ENCODE peak calls at places on chromosomes 16 and 17, in ten cellular contexts. D is NT2/D1, U is neuronal stem cell, V is adipocyte, E is HCT116, K is K562, X is GM23248, A is H9, N is astrocyte, T is SK-N-SH. M is an unnamed sample. For H3K9me3, the result is how much of the 10 kb centered on the place peaks cover.

GRCh38 chr17:79340286-79340685 is 265.7 kb downstream of the ENGASE start:
- DNase-seq in N (no peak), A (no peak), D (no peak), T (no peak), X (no peak), E (no peak), K (no peak), V (no peak), U (no peak), M (no peak)

GRCh38 chr17:10633738-10634379 is 23.2 kb downstream of the MYH3 start:
- DNase-seq in N (no peak), T (no peak), E (no peak), A (no peak), D (no peak), U (no peak), V (no peak), K (no peak), X (no peak), M (no peak)

GRCh38 chr17:72603346-72604242 is 482.8 kb downstream of the SOX9 start:
- DNase-seq in A (no peak), U (no peak), N (peak), X (peak), V (peak), E (no peak), K (no peak), T (no peak), D (no peak), M (peak)

GRCh38 chr17:40554646-40555295 is 10.5 kb downstream of the CCR7 start:
- DNase-seq in U (no peak), A (peak), T (no peak), N (no peak), X (no peak), K (peak), V (no peak), D (no peak), E (no peak), M (no peak)

GRCh38 chr16:88062341-88062861 is 111.2 kb downstream of the BANP start:
- DNase-seq in E (no peak), D (no peak), X (peak), K (no peak), U (peak), N (peak), T (peak), A (no peak), V (peak), M (peak)

GRCh38 chr17:27810211-27810901 is 10.0 kb upstream of the NOS2 start:
- DNase-seq in E (no peak), V (no peak), K (no peak), U (no peak), X (no peak), T (no peak), N (no peak), A (peak), D (no peak), M (no peak)

GRCh38 chr16:75241412-75241811 is 10.0 kb downstream of the BCAR1 start:
- DNase-seq in V (no peak), K (no peak), T (no peak), E (no peak), D (no peak), U (no peak), A (no peak), N (no peak), X (no peak), M (no peak)

GRCh38 chr16:1964046-1964505 is 550 bp downstream of the RPS2 start:
- DNase-seq in T (no peak), X (peak), E (no peak), V (peak), K (no peak), U (no peak), A (no peak), N (peak), D (no peak), M (no peak)

GRCh38 chr16:73126453-73126853 is 78.5 kb upstream of the ZFHX3 start:
- DNase-seq in T (no peak), N (peak), X (peak), A (no peak), V (peak), E (no peak), D (no peak), U (no peak), K (no peak), M (peak)

GRCh38 chr17:79020631-79021301 is 3.2 kb upstream of the C1QTNF1 start:
- DNase-seq in U (no peak), A (no peak), K (no peak), T (no peak), V (peak), E (no peak), N (no peak), X (peak), D (no peak), M (no peak)

DNA sequence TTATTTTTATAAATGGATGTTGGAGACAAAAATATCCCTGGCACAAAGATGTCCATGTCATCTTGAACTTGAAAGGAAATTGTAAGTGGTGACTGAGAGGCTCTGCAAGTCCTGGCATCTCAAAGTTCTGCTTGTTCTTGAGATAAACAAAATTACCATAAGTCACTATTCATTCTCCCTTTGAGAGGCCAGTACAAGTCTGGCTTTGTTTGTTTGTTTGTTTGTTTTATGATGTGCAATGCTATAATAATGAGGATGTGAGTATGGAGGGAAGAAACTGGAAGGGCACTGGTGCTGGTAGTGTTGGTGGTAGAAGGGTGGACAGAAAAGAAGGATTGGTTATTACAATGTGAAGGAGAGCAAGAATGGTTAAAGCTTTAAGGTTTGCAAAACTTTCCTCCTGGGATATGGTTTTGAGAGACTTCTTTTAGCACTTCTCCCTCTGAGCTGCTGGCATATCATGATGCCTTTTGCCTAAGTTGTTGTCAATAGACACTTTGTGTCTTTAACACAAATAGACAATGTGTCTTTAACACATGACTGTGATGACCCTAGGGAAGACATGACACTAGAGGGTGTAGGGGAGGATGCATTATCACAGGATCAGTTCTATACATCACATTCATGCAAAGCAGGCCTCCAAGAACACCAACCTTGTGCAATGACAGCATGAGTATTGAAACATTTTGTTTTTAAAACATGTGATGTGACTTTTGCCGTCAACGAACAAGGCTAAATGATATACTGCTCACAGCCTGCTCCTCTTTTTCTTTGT is 880.5 kb upstream of the GOT2 start:
- DNase-seq in X (no peak), T (no peak), A (no peak), K (no peak), V (no peak), D (no peak), E (no peak), U (no peak), N (no peak), M (no peak)
- H3K9me3 ChIP-seq in X (under half), T (under half), A (under half), K (under half), V (under half), D (half or more), E (under half), U (under half), N (under half), M (under half)

GRCh38 chr17:80919331-80920284 is 72.0 kb upstream of the CHMP6 start:
- DNase-seq in X (no peak), K (no peak), D (no peak), N (no peak), T (no peak), E (no peak), V (no peak), U (no peak), A (no peak), M (no peak)
- H3K9ac ChIP-seq in X (no peak), K (no peak), D (no peak), N (peak), T (no peak), E (no peak), V (no peak), U (peak), A (no peak), M (no peak)

GRCh38 chr16:31897283-31897682 is 23.7 kb downstream of the ZNF267 start:
- DNase-seq in A (no peak), E (no peak), X (no peak), U (no peak), N (no peak), K (no peak), T (no peak), D (no peak), V (no peak), M (no peak)

GRCh38 chr16:31888735-31889134 is 15.1 kb downstream of the ZNF267 start:
- DNase-seq in V (no peak), K (no peak), A (no peak), U (no peak), E (no peak), N (no peak), D (no peak), T (no peak), X (no peak), M (no peak)

GRCh38 chr16:31899505-31899904 is 25.9 kb downstream of the ZNF267 start:
- DNase-seq in E (no peak), U (no peak), V (no peak), T (no peak), D (no peak), A (no peak), X (no peak), K (no peak), N (no peak), M (no peak)

DNA sequence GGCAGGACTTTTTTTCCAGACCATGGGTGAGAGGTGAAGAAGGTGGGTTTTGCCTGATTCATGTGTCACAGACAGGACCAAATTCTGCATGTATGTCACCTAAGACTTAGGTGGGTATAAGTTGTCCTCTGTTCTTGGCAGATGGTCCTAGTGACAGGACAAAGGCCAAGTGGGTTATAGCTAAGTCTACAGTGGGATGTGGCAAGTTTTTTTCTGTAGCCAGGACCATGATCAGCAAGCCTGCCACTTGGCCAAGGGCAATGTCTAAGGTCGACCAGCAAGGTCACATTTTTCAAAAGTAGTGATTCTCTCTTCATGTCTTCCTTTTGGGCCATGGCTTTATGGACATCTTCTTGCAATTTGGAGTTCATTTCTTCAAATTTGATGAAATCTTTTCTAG is 20.2 kb downstream of the ZNF267 start:
- DNase-seq in K (no peak), X (no peak), N (no peak), V (no peak), T (no peak), D (no peak), E (no peak), U (no peak), A (no peak), M (no peak)
- H3K9me3 ChIP-seq in K (half or more), X (under half), N (under half), V (half or more), T (under half), D (half or more), E (under half), U (under half), A (under half), M (under half)

GRCh38 chr16:50299508-50300105 is 33.3 kb downstream of the ADCY7 start:
- DNase-seq in K (no peak), E (no peak), V (no peak), D (no peak), U (no peak), T (peak), N (no peak), X (no peak), A (no peak), M (no peak)

GRCh38 chr16:50303041-50303604 is 36.8 kb downstream of the ADCY7 start:
- DNase-seq in A (peak), K (no peak), V (no peak), T (peak), X (no peak), D (no peak), N (peak), U (no peak), E (no peak), M (peak)

GRCh38 chr16:50301626-50302471 is 35.5 kb downstream of the ADCY7 start:
- DNase-seq in K (no peak), N (peak), V (peak), X (peak), D (no peak), A (peak), E (no peak), U (no peak), T (peak), M (peak)

GRCh38 chr16:50302472-50303005 is 36.2 kb downstream of the ADCY7 start:
- DNase-seq in K (no peak), N (no peak), V (no peak), A (no peak), X (no peak), E (no peak), U (no peak), T (peak), D (no peak), M (no peak)

GRCh38 chr16:50300942-50301625 is 34.7 kb downstream of the ADCY7 start:
- DNase-seq in K (no peak), A (no peak), T (peak), X (peak), U (no peak), E (no peak), D (no peak), V (no peak), N (peak), M (peak)
- H3K9ac ChIP-seq in K (no peak), A (no peak), T (no peak), X (peak), U (no peak), E (no peak), D (no peak), V (peak), N (peak), M (no peak)

DNA sequence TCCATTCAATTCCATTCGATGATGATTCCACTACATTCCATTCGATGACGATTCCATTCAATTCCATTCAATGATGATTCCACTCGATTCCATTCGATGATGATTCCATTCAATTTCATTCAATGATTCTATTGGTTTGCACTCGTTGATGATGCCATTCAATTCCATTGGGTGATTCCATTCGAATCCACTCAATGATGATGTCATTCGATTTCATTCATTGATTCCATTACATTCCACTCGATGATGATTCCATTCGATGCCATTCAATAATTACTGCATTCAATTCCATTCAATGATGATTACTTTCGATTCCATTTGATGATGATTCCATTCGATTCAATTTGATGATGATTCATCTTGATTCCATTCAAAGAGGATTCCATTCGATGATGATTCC is 1299.4 kb downstream of the TP53TG3F start:
- DNase-seq in X (no peak), V (no peak), T (no peak), E (no peak), U (no peak), N (no peak), D (no peak), A (no peak), K (no peak), M (no peak)
- H3K9me3 ChIP-seq in X (under half), V (under half), T (under half), E (half or more), U (under half), N (under half), D (half or more), A (half or more), K (under half), M (under half)

GRCh38 chr17:69501591-69502468 is 87.3 kb downstream of the MAP2K6 start:
- DNase-seq in T (no peak), D (no peak), N (peak), X (peak), A (peak), U (no peak), K (no peak), V (peak), E (no peak), M (peak)
- H3K9ac ChIP-seq in T (no peak), D (peak), N (peak), X (peak), A (no peak), U (no peak), K (no peak), V (peak), E (no peak), M (no peak)

M was measured in fibroblast of lung.